ENCODE peak calls at places on chromosomes 6 and 20, in four cellular contexts. G, U, H and T are unnamed samples.

GRCh38 chr20:3194617-3195280 is 9.7 kb downstream of the DDRGK1 start:
- DNase-seq in U (no peak), H (no peak), G (no peak), T (no peak)

GRCh38 chr6:75693534-75693933 is 55.5 kb upstream of the MYO6 start:
- DNase-seq in U (no peak), G (no peak), H (no peak), T (no peak)

GRCh38 chr6:87154641-87155271 is 609 bp upstream of the ZNF292 start:
- DNase-seq in G (peak), H (peak), U (peak), T (no peak)

GRCh38 chr6:87293526-87293925 is 28.9 kb upstream of the SMIM8 start:
- DNase-seq in U (no peak), G (no peak), H (no peak), T (no peak)

GRCh38 chr20:39698706-39699211 is 736.6 kb downstream of the DHX35 start:
- DNase-seq in G (no peak), H (no peak), U (no peak), T (no peak)

GRCh38 chr6:151690768-151691562 is 116.5 kb upstream of the ESR1 start:
- DNase-seq in G (no peak), H (no peak), U (no peak), T (no peak)

GRCh38 chr6:92810913-92811312 is 608.4 kb downstream of the EPHA7 start:
- DNase-seq in H (no peak), G (peak), U (no peak), T (peak)

GRCh38 chr20:49534314-49534713 is 33.6 kb downstream of the PTGIS start:
- DNase-seq in G (peak), H (no peak), U (peak), T (peak)

GRCh38 chr6:101000334-101000733 is 119.2 kb upstream of the ASCC3 start:
- DNase-seq in G (no peak), U (no peak), H (no peak), T (no peak)

GRCh38 chr20:10125757-10126156 is 91.0 kb downstream of the ANKEF1 start:
- DNase-seq in G (no peak), U (no peak), H (no peak), T (no peak)

GRCh38 chr6:16752206-16752867 is 8.9 kb downstream of the ATXN1 start:
- DNase-seq in G (no peak), U (peak), H (no peak), T (no peak)

GRCh38 chr20:25072226-25072811 is 9.6 kb downstream of the VSX1 start:
- DNase-seq in G (no peak), U (no peak), H (no peak), T (no peak)

GRCh38 chr6:35072698-35073055 is 68.5 kb downstream of the TCP11 start:
- DNase-seq in G (no peak), U (no peak), H (no peak), T (no peak)

GRCh38 chr6:111632468-111633247 is 27.0 kb upstream of the TRAF3IP2 start:
- DNase-seq in G (no peak), H (no peak), U (no peak), T (no peak)

DNA sequence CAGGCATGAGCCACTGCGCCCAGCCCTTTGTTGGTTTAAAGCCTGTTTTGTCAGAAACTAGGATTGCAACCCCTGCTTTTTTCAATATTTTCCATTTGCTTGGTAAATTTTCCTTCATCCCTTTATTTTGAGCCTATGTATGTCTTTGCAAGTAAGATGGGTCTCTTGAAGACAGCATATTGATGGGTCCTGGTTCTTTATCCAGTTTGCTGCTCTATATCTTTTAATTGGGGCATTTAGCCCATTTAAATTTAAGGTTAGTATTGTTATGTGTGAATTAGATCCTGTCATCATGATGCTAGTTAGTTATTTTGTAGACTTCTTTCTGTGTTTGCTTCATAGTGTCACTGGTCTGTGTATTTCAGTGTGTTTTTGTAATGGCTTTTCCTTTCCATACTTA is 46.8 kb downstream of the ZC2HC1B start:
- DNase-seq in U (no peak), H (no peak), G (no peak), T (no peak)
- TF ChIP-seq CTCF in U (no peak), H (no peak), G (no peak), T (no peak)

DNA sequence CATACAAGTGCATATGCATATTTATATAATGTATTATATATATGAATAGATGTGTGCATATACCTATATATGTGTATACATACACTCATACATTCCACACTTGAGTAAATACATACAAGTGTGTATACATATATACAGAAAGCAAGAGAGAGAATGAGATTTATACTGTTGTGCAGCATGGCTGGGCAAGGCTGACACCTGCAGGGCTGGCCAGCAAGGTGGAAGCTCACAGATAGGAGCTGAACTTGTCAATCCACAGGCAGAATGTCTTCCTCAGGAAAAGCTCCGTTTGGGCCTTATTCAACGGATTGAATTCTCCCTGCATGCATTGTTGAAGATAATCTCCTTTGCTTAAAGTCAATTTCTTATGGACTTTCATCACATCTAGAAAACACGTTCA is 256.7 kb downstream of the ZNF217 start:
- DNase-seq in U (no peak), G (no peak), H (no peak), T (no peak)
- TF ChIP-seq CTCF in U (no peak), G (no peak), H (no peak), T (no peak)

DNA sequence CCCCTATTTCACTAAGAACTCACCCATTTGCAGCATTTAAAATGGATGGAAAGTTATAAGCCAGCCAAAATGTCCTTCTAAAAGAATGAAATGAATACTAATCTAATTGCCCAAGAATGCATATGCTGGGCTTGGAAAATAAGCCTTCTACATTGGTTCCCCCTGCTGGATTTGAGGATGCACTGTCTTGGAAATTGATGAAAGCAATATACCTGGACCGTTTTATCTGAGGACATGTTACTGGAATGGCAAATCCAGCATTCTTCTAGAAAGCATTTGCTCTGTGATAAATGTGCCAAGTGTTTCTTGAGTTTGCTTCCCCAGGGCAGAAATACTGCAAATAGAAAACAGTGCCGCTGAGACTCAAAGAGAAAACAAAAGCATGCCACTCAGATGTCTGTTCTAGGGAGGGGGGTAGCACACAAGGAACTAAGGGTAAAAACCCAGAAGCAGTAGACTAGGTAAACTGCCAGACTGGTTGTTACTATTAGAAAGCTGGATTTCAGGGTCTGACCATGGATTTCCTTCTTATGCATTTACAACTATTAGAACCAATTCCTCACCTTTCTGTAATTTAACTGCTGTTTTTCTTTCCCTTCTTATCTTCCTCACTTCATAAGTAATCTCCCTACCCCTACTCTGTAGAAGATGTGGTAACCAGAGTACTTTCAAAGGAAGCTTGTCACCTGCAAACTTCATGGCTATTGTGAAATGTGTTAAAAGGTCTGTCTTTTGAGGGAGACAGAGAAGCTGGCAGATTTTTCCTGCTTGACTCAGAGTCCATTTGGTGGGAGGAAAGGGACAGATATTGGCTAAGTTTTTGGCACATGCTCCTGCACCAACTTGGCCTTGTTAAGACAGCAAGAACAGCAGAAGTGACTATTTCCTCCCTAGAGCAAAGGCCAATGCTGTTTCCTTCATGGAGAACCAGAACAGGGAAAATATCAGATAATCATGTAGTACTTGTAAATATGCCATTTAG is 642.6 kb downstream of the KIF16B start:
- DNase-seq in G (peak), H (no peak), U (peak), T (peak)
- TF ChIP-seq CTCF in G (peak), H (peak), U (peak), T (peak)

DNA sequence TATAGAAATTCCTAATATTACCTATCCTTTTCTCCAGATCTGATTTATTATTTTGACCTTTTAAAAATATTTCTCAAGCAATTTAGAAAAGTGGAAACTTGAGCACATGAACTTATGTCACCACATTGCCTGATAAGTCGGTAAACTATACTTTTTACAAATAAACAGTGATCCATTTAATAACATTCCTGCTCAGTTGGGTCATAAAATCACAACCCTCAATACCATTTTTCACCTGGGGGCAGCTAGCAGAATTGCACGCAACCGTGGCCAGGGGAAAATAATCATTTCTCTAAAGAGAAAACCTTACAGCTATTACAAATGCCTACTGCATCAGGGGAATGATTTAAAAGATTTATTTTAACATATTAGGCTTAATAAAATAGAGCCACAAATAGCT is 614.5 kb downstream of the PHF3 start:
- DNase-seq in G (no peak), U (no peak), H (no peak), T (no peak)
- TF ChIP-seq CTCF in G (peak), U (no peak), H (no peak), T (no peak)

GRCh38 chr20:47464380-47465101 is 37.1 kb upstream of the NCOA3 start:
- DNase-seq in G (peak), H (peak), U (peak), T (no peak)
- TF ChIP-seq CTCF in G (peak), H (peak), U (no peak), T (no peak)

GRCh38 chr20:40821438-40821837 is 132.4 kb upstream of the MAFB start:
- DNase-seq in G (no peak), H (no peak), U (no peak), T (no peak)
- TF ChIP-seq CTCF in G (no peak), H (no peak), U (no peak), T (no peak)

GRCh38 chr20:37397076-37397953 is 51.4 kb downstream of the SRC start:
- DNase-seq in G (no peak), U (peak), H (no peak), T (no peak)
- TF ChIP-seq CTCF in G (no peak), U (no peak), H (no peak), T (no peak)

GRCh38 chr6:38185752-38186151 is 366.2 kb downstream of the ZFAND3 start:
- DNase-seq in G (no peak), H (no peak), U (no peak), T (no peak)

GRCh38 chr6:38185244-38185643 is 365.7 kb downstream of the ZFAND3 start:
- DNase-seq in H (no peak), G (no peak), U (no peak), T (no peak)

GRCh38 chr6:38187688-38188590 is 368.4 kb downstream of the ZFAND3 start:
- DNase-seq in H (no peak), G (no peak), U (no peak), T (no peak)

GRCh38 chr6:38188677-38189335 is 369.3 kb downstream of the ZFAND3 start:
- DNase-seq in H (no peak), U (no peak), G (no peak), T (no peak)

DNA sequence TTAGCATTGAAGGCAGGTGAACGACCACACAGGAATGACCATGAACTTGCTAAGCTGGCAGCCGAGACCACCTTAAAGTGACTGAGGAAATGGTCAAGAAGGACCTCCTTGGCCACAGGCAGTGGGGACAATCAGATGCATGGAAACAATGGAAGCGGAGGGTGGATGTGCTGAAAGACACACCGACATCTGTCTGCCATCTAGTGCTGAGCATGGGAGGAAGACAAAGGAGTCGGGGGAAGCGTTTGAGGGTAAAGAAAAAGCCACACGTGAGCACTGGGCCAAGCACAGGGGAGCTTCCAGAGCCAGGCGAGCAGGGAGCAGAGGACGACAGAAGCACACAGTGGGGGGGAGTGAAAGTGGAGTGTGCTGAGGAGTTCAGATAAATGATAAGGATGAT is 367.8 kb downstream of the ZFAND3 start:
- DNase-seq in G (no peak), H (no peak), U (no peak), T (no peak)
- TF ChIP-seq CTCF in G (no peak), H (no peak), U (no peak), T (no peak)